ENCODE peak calls at places on chromosomes 2 and 18, in six cellular contexts. Y is breast epithelium, B is stomach, T is H1, X is transverse colon, P is spleen. R is an unnamed sample.

GRCh38 chr18:76445741-76446232 is 49.3 kb downstream of the ZNF516 start:
- DNase-seq in X (no peak), P (peak; percentile 72), Y (no peak), T (no peak), B (no peak), R (peak; percentile 61)

GRCh38 chr2:85785027-85785822 is 31.4 kb downstream of the ATOH8 start:
- DNase-seq in T (no peak), Y (peak; percentile 45), P (peak; percentile 18), B (no peak), X (no peak), R (peak; percentile 85)

GRCh38 chr2:215967590-215968373 is 45.6 kb downstream of the MREG start:
- DNase-seq in T (no peak), X (no peak), B (no peak), P (no peak), Y (no peak), R (no peak)

GRCh38 chr2:12452211-12452610 is 264.5 kb upstream of the TRIB2 start:
- DNase-seq in T (no peak), Y (no peak), P (no peak), X (no peak), B (no peak), R (no peak)

GRCh38 chr2:16135913-16136310 is 195.6 kb downstream of the MYCN start:
- DNase-seq in P (no peak), Y (no peak), B (no peak), T (peak; percentile 20), X (no peak), R (no peak)

GRCh38 chr2:237434916-237435315 is 21.0 kb upstream of the COL6A3 start:
- DNase-seq in Y (no peak), B (no peak), P (peak; percentile 88), T (no peak), X (peak; percentile 45), R (no peak)

GRCh38 chr2:192148620-192149321 is 46.0 kb downstream of the TMEFF2 start:
- DNase-seq in B (no peak), P (no peak), Y (no peak), X (no peak), T (no peak), R (no peak)

GRCh38 chr2:96506016-96506906 is 1.1 kb upstream of the NEURL3 start:
- DNase-seq in Y (no peak), B (no peak), P (no peak), T (peak; percentile 30), X (no peak), R (no peak)

GRCh38 chr18:43539862-43540261 is 262.6 kb upstream of the SYT4 start:
- DNase-seq in Y (no peak), B (no peak), P (no peak), T (no peak), X (no peak), R (no peak)

GRCh38 chr18:62187543-62188378 is 706 bp downstream of the RELCH start:
- DNase-seq in Y (no peak), B (peak; percentile 26), X (peak; percentile 47), P (no peak), T (peak; percentile 60), R (no peak)

GRCh38 chr2:150517951-150518680 is 30.6 kb upstream of the RND3 start:
- DNase-seq in Y (no peak), B (no peak), T (no peak), P (no peak), X (no peak), R (no peak)

DNA sequence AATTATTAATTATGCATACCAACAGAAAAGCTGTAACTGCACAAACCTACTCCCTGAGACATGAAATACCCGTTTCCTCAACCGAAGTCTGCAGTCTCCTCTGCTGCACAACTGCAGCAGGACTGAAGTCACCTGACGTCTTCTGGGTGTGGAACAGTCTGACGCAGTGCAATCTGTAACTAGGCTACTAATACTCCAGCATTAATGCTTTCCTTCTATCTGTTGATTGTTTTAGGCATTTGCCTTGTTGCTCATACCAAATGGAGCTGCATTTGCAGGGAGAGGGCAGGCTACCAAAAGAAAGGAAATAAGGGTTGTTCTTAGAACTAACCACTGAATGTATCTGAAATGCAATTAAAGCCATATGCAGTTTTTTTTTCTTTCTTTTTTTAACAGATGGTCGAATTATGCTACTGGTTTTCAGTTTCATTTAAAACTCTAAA is 40.1 kb downstream of the RTN4 start:
- DNase-seq in X (peak; percentile 75), T (no peak), Y (peak; percentile 60), B (peak; percentile 65), P (peak; percentile 82), R (peak; percentile 73)
- TF ChIP-seq POLR2AphosphoS5 in X (peak; percentile 89), T (peak; percentile 22), Y (peak; percentile 79), B (peak; percentile 88), P (no peak), R (peak; percentile 49)

DNA sequence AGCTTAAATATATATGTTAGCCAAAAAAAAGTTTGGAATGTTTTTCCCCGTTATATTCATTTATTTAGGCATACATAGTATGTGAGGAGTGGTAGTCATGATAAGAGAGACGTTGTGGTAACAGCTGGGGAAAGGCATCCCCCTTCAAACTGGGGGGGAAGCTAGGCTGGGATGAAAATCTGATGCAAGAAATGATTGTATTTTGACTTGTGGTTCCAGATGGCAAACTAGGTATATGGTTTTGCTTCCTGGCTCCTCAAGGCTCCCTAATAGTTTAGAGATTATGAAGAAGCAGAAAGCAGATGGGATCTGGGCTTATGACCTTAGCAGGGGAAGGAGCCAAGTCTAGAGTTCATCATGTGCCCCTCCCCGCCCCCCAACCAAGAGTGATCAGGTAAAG is 30.2 kb downstream of the ITGA6 start:
- DNase-seq in B (no peak), P (no peak), X (no peak), Y (no peak), T (no peak), R (no peak)
- H3K4me1 ChIP-seq in B (peaks cover 75% of the 10 kb centered on the region), P (peaks cover 66% of the 10 kb centered on the region), X (peaks cover 53% of the 10 kb centered on the region), Y (peaks cover 9% of the 10 kb centered on the region), T (peaks cover 35% of the 10 kb centered on the region), R (no peaks in the 10 kb centered on the region)

GRCh38 chr18:58657494-58657893 is 13.8 kb upstream of the MALT1 start:
- DNase-seq in B (no peak), T (no peak), X (no peak), P (no peak), Y (no peak), R (no peak)
- TF ChIP-seq POLR2AphosphoS5 in B (no peak), T (no peak), X (no peak), P (no peak), Y (no peak), R (no peak)

GRCh38 chr18:59051470-59052165 is 88.1 kb upstream of the SEC11C start:
- DNase-seq in X (no peak), T (no peak), P (peak; percentile 67), B (no peak), Y (no peak), R (no peak)

GRCh38 chr18:59054892-59055291 is 84.8 kb upstream of the SEC11C start:
- DNase-seq in T (no peak), X (no peak), P (no peak), Y (peak; percentile 83), B (peak; percentile 37), R (peak; percentile 72)

GRCh38 chr18:59055345-59056032 is 84.2 kb upstream of the SEC11C start:
- DNase-seq in B (no peak), T (peak; percentile 59), X (no peak), P (no peak), Y (no peak), R (no peak)

GRCh38 chr18:59050661-59051057 is 89.0 kb upstream of the SEC11C start:
- DNase-seq in B (no peak), X (no peak), Y (no peak), P (peak; percentile 14), T (no peak), R (no peak)

GRCh38 chr18:59052965-59053960 is 86.4 kb upstream of the SEC11C start:
- DNase-seq in Y (no peak), B (peak; percentile 40), X (no peak), P (no peak), T (no peak), R (no peak)
- H3K4me1 ChIP-seq in Y (no peaks in the 10 kb centered on the region), B (peaks cover 21% of the 10 kb centered on the region), X (no peaks in the 10 kb centered on the region), P (peaks cover 10% of the 10 kb centered on the region), T (peaks cover 5% of the 10 kb centered on the region), R (peaks cover 12% of the 10 kb centered on the region)

DNA sequence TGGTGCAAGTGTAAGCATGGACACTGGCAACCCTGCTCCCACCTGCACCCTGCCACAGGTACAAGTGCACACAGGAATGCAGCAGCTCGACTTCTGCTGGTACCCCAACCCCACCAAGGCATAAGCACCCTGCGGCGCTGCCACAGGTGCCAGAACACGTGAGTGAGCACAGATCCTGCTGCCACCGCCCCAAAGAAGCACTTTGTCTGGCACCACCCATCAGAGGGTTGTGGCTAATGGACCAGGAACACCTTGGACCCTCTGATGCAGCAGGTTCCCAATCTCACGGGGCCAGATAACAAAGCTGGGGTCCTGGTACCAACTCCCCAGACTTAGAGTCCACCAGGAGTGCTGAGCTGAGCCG is 32.2 kb upstream of the SLC14A1 start:
- DNase-seq in X (no peak), T (no peak), B (no peak), Y (no peak), P (no peak), R (no peak)
- TF ChIP-seq POLR2AphosphoS5 in X (no peak), T (no peak), B (no peak), Y (no peak), P (no peak), R (no peak)

GRCh38 chr2:187527262-187527661 is 27.0 kb downstream of the TFPI start:
- DNase-seq in Y (no peak), B (no peak), P (no peak), T (no peak), X (no peak), R (no peak)
- H3K4me1 ChIP-seq in Y (no peaks in the 10 kb centered on the region), B (peaks cover 10% of the 10 kb centered on the region), P (peaks cover 7% of the 10 kb centered on the region), T (no peaks in the 10 kb centered on the region), X (no peaks in the 10 kb centered on the region), R (no peaks in the 10 kb centered on the region)

GRCh38 chr2:219406861-219407230 is 11.3 kb upstream of the DES start:
- DNase-seq in P (no peak), B (no peak), T (no peak), Y (no peak), X (peak; percentile 60), R (peak; percentile 97)
- TF ChIP-seq POLR2AphosphoS5 in P (no peak), B (no peak), T (no peak), Y (no peak), X (peak; percentile 50), R (peak; percentile 74)

GRCh38 chr2:64787019-64787365 is 133.3 kb upstream of the SERTAD2 start:
- DNase-seq in P (no peak), T (no peak), Y (no peak), X (no peak), B (no peak), R (no peak)

GRCh38 chr2:64784168-64785061 is 130.7 kb upstream of the SERTAD2 start:
- DNase-seq in T (no peak), B (peak; percentile 65), X (peak; percentile 46), Y (no peak), P (peak; percentile 68), R (no peak)

GRCh38 chr2:64786343-64787018 is 132.8 kb upstream of the SERTAD2 start:
- DNase-seq in X (no peak), T (no peak), Y (no peak), P (no peak), B (no peak), R (no peak)

GRCh38 chr2:64787698-64788097 is 134.0 kb upstream of the SERTAD2 start:
- DNase-seq in Y (no peak), T (no peak), X (no peak), B (no peak), P (no peak), R (no peak)

DNA sequence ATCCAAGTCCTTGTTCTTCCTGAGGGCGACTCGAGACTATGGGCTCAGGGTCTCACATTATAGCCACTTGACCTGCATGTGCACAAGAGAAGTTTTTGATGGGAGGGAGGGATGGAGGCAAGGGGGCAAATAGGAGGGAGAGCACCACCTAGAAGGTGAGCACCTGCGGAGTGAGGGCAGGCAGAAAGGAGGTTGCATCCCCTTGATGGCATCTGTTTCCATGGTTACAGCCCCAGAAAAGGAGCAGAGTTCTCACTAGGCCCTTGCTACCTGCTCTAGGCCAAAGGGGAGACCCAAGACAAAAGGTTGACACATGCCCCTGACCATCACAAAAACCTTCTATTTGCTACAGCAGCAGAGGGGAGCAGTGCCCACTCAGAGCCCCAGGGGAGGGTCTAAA is 131.5 kb upstream of the SERTAD2 start:
- DNase-seq in P (no peak), T (no peak), Y (no peak), B (no peak), X (no peak), R (no peak)
- H3K4me1 ChIP-seq in P (no peaks in the 10 kb centered on the region), T (peaks cover 4% of the 10 kb centered on the region), Y (no peaks in the 10 kb centered on the region), B (peaks cover 4% of the 10 kb centered on the region), X (no peaks in the 10 kb centered on the region), R (no peaks in the 10 kb centered on the region)